ENCODE peak calls at places on chromosomes 2 and 18, in seven cellular contexts. X, H, Z, Y, P, T and A are unnamed samples. For H3K9me3, the result is how much of the 10 kb centered on the place peaks cover.

GRCh38 chr18:24799176-24799575 is 338.7 kb downstream of the HRH4 start:
- DNase-seq in Y (no peak), Z (no peak), H (peak), T (no peak), P (no peak), X (no peak), A (no peak)

GRCh38 chr2:150591901-150592300 is 104.4 kb upstream of the RND3 start:
- DNase-seq in Y (no peak), Z (no peak), H (peak), X (no peak), T (no peak), P (no peak), A (no peak)

GRCh38 chr2:112048887-112049286 is 6.2 kb upstream of the TMEM87B start:
- DNase-seq in H (peak), X (no peak), P (peak), T (peak), Z (peak), Y (no peak), A (no peak)

GRCh38 chr18:991441-991840 is 86.8 kb downstream of the ADCYAP1 start:
- DNase-seq in P (no peak), X (no peak), T (no peak), H (no peak), Y (no peak), Z (no peak), A (no peak)

GRCh38 chr18:62101236-62101635 is 85.6 kb downstream of the PIGN start:
- DNase-seq in Z (no peak), H (peak), X (no peak), T (no peak), P (no peak), Y (no peak), A (no peak)

GRCh38 chr18:23151414-23152099 is 16.3 kb downstream of the CABLES1 start:
- DNase-seq in X (no peak), Z (no peak), T (no peak), H (no peak), P (no peak), Y (no peak), A (no peak)

GRCh38 chr2:74414475-74414874 is 6.9 kb downstream of the C2orf81 start:
- DNase-seq in H (no peak), X (no peak), Z (no peak), Y (no peak), P (no peak), T (no peak), A (no peak)

GRCh38 chr2:197707316-197708213 is 2.4 kb downstream of the MARS2 start:
- DNase-seq in P (peak), X (no peak), T (no peak), Z (no peak), H (peak), Y (no peak), A (no peak)

GRCh38 chr2:98086491-98087446 is at the start of gene VWA3B:
- DNase-seq in P (peak), Z (no peak), X (peak), T (peak), H (no peak), Y (peak), A (peak)

GRCh38 chr2:233041722-233042323 is 9.4 kb downstream of the NEU2 start:
- DNase-seq in Y (peak), H (no peak), Z (no peak), T (no peak), P (no peak), X (no peak), A (no peak)

GRCh38 chr2:160910681-160911080 is 249.5 kb upstream of the TANK start:
- DNase-seq in Y (no peak), H (peak), P (no peak), Z (no peak), X (no peak), T (no peak), A (no peak)

GRCh38 chr2:176488446-176488845 is 219.2 kb downstream of the MTX2 start:
- DNase-seq in X (no peak), Y (no peak), H (no peak), T (no peak), P (no peak), Z (no peak), A (no peak)

GRCh38 chr2:121120991-121121390 is 164.0 kb downstream of the TFCP2L1 start:
- DNase-seq in P (no peak), Y (no peak), T (no peak), H (no peak), Z (no peak), X (no peak), A (no peak)

DNA sequence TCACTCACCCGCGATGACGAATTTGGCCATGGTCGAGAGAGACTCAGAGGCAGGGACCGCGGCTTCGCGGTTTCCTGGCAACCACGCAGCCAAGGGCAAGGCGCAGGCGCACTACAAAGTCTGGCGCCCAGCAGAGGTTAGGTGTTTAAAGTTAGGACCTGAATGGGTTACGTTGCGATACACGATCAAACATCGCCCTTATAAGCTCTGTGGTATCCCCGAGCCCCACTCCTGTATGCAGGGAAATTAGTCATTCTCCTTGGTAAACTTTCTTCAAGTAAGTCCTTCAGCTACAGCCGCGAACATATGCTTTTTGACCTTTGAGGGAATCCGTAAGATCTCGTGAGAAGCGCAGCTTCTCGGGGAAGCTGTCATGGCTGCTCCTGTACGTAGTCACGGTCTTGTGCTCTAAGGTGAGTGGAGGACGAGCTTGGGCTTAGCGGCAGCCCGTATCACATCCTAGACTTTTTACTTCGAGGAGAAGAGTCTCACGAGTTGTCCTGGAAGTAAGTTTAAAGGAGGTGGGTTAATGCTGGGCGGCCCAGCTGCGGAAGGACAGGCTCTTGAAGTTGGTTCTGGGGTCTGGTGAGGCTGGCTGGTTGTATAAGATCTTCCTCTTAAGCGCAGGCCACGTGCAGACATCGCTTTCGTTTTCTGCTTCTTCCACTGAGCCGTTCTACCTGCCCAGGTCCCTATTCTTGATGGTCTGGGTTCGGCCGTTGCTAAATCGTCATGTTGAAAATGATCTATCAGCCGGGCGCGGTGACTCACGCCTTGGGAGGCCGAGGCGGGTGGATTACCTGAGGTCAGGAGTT is at the start of the genes FASTKD2 and MDH1B:
- DNase-seq in H (peak), T (peak), Z (peak), Y (peak), X (peak), P (peak), A (peak)
- TF ChIP-seq POLR2A in H (peak), T (peak), Z (peak), Y (no peak), X (peak), P (peak), A (peak)

GRCh38 chr18:6341709-6342108 is 73.0 kb downstream of the L3MBTL4 start:
- DNase-seq in Z (no peak), X (no peak), Y (no peak), T (no peak), P (no peak), H (no peak), A (no peak)

GRCh38 chr18:6342990-6343389 is 71.7 kb downstream of the L3MBTL4 start:
- DNase-seq in Y (no peak), P (no peak), X (no peak), Z (no peak), T (no peak), H (no peak), A (no peak)

GRCh38 chr18:6336239-6336638 is 78.5 kb downstream of the L3MBTL4 start:
- DNase-seq in H (no peak), X (no peak), P (no peak), T (no peak), Y (no peak), Z (no peak), A (no peak)

GRCh38 chr18:6341303-6341702 is 73.4 kb downstream of the L3MBTL4 start:
- DNase-seq in X (no peak), Y (no peak), T (no peak), H (no peak), Z (no peak), P (no peak), A (no peak)
- H3K9me3 ChIP-seq in X (under half), Y (half or more), T (under half), H (under half), Z (under half), P (under half), A (under half)

DNA sequence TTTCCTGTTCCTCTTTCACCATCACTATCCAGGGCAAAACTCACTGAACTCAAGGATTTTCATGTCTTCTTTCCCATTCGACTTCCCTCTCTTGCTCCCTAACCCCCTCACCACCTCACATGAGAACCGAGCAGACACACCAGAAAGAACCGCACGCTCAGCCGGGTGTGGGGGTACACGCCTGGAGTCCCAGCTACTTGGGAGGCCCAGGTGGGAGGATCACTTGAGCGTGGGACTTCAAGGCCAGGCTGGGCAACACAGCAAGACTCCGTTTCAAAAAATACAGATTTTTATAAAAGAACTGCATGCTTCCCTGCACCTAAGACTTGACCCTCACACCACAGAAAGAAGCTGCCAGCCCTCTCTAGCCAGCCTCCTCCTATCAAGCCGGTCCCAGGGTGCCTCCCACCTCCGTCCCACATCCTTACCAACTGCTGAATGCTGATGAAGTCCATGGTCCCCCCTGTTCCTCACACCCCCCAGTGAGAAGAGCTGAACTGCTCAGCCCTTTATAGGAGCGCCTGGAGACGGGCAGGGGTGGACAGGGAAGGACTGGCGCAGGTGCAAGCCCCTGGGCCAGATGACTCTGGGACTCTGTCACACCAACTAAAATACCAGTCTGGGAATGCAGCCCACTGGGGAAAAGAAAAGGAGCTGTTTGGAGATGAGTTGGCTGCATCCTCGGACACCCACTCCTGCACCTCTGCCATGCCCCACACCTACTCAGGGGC is at the start of gene ANKRD23:
- DNase-seq in H (no peak), X (no peak), Y (no peak), P (no peak), Z (no peak), T (no peak), A (no peak)
- TF ChIP-seq POLR2A in H (no peak), X (no peak), Y (no peak), P (no peak), Z (no peak), T (no peak), A (no peak)

GRCh38 chr2:153509133-153509532 is 30.6 kb upstream of the RPRM start:
- DNase-seq in H (no peak), Y (no peak), P (no peak), T (no peak), X (no peak), Z (no peak), A (no peak)
- H3K9me3 ChIP-seq in H (under half), Y (under half), P (under half), T (under half), X (under half), Z (under half), A (under half)

GRCh38 chr2:138780908-138781307 is 718 bp upstream of the NXPH2 start:
- DNase-seq in Y (no peak), T (no peak), H (no peak), Z (no peak), X (no peak), P (no peak), A (no peak)

GRCh38 chr2:138782378-138782777 is 2.2 kb upstream of the NXPH2 start:
- DNase-seq in Z (no peak), X (no peak), T (no peak), H (no peak), P (no peak), Y (no peak), A (no peak)

GRCh38 chr2:138777996-138778395 is 2.2 kb downstream of the NXPH2 start:
- DNase-seq in X (no peak), Y (no peak), Z (no peak), H (peak), P (no peak), T (no peak), A (no peak)

GRCh38 chr2:138780451-138780880 is 276 bp upstream of the NXPH2 start:
- DNase-seq in H (no peak), T (no peak), P (no peak), Z (no peak), Y (no peak), X (no peak), A (peak)

GRCh38 chr2:138779451-138780440 is at the start of gene NXPH2:
- DNase-seq in Z (no peak), Y (no peak), H (no peak), X (no peak), P (no peak), T (no peak), A (peak)
- TF ChIP-seq POLR2A in Z (no peak), Y (no peak), H (no peak), X (no peak), P (no peak), T (no peak), A (no peak)

DNA sequence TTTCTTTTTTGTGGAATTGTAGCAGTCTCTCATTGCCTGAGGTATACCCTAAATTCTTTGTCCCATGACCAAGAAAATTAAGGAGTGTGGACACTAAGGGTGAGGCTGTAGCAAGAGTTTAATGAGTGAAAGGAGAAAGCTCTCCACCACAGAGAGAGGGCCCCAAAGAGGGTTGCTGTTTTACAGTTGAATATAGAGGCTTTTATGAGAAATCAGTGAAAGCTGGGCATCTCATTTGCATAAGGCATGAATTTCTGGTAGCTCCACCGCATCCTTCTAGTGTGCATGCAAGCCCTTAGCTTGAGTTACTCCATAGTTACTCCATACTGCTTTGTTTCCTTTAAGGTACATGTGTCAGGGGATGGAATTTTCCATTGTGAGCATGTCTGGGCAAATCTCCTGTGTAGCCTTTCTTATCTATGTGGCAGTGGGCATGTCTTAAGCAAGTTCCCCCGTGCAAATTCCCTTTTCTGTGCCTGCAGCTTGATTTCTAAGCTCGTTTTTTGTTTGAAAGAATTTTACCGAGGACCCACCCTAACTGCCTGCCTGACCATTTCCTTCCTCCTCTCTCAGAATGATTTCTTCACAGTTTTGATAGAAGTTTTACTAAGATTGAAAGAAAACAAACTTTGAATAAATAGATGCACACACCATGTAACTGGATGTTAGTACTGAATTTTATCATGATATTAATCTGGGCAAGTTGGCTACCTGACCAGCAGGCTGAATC is 218.9 kb downstream of the PARD3B start:
- DNase-seq in Y (no peak), X (no peak), Z (no peak), P (no peak), H (no peak), T (no peak), A (no peak)
- H3K9me3 ChIP-seq in Y (under half), X (under half), Z (under half), P (under half), H (under half), T (under half), A (under half)

GRCh38 chr18:32372381-32373061 is 98.2 kb downstream of the GAREM1 start:
- DNase-seq in T (peak), X (no peak), H (no peak), Y (no peak), P (peak), Z (no peak), A (no peak)
- TF ChIP-seq POLR2A in T (no peak), X (no peak), H (no peak), Y (no peak), P (no peak), Z (no peak), A (no peak)

GRCh38 chr2:75998451-75998850 is 287.7 kb upstream of the GCFC2 start:
- DNase-seq in X (no peak), T (no peak), Y (no peak), H (no peak), Z (no peak), P (no peak), A (no peak)

GRCh38 chr2:75994759-75995158 is 284.0 kb upstream of the GCFC2 start:
- DNase-seq in X (no peak), Y (no peak), H (no peak), Z (no peak), P (no peak), T (no peak), A (no peak)
- H3K9me3 ChIP-seq in X (under half), Y (half or more), H (under half), Z (under half), P (under half), T (under half), A (under half)

DNA sequence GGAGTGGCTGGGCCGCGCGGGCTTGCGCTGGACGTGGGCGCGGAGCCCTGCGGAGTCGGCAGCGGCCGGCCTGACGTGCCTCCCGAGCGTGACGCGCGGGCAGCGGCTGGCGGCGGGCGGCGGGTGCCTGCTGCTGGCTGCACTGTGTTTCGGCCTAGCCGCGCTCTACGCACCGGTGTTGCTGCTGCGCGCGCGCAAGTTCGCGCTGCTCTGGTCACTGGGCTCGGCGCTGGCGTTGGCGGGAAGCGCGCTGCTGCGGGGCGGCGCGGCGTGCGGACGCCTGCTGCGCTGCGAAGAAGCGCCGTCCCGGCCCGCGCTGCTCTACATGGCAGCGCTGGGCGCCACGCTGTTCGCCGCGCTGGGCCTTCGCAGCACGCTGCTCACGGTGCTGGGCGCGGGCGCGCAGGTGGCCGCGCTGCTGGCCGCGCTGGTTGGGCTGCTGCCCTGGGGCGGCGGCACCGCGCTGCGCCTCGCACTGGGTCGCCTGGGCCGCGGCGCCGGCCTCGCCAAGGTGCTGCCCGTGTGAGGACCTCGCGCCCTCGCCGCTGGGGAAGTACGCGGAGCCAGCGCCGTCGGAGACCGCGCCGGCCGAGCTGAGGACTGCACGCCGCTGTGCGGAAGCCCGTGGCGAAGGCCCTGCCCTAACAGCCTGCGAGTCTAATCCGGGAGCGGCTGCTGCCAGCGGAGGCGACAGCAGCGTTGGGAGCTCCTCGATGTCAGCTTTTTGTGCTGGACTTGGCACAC is 526 bp downstream of the SFT2D3 start:
- DNase-seq in H (peak), Y (peak), T (peak), P (peak), Z (peak), X (peak), A (peak)
- TF ChIP-seq POLR2A in H (no peak), Y (no peak), T (peak), P (peak), Z (peak), X (peak), A (no peak)